ENCODE peak calls at places on chromosomes 6 and 20, in four cellular contexts. U, N, O and M are unnamed samples.

GRCh38 chr20:48556956-48557355 is 270.8 kb downstream of the PREX1 start:
- DNase-seq in U (peak), O (no peak), N (no peak), M (no peak)

GRCh38 chr6:166237611-166238010 is 70.0 kb upstream of the TBXT start:
- DNase-seq in O (no peak), U (peak), N (no peak), M (no peak)

GRCh38 chr6:44735631-44735963 is 348.1 kb downstream of the CDC5L start:
- DNase-seq in U (no peak), N (no peak), O (no peak), M (no peak)

GRCh38 chr20:18496042-18496441 is 983 bp downstream of the RBBP9 start:
- DNase-seq in O (no peak), N (no peak), U (peak), M (no peak)

GRCh38 chr20:36061754-36062153 is 92.8 kb upstream of the EPB41L1 start:
- DNase-seq in U (no peak), O (no peak), N (no peak), M (no peak)

GRCh38 chr6:101117397-101118185 is 236.5 kb upstream of the ASCC3 start:
- DNase-seq in O (no peak), N (no peak), U (peak), M (no peak)

GRCh38 chr6:159880412-159880811 is 10.4 kb upstream of the MAS1 start:
- DNase-seq in N (no peak), U (peak), O (no peak), M (no peak)

GRCh38 chr6:40930555-40930954 is 108.5 kb downstream of the UNC5CL start:
- DNase-seq in N (no peak), U (no peak), O (no peak), M (no peak)

GRCh38 chr6:73710470-73710869 is 14.5 kb downstream of the CD109 start:
- DNase-seq in U (peak), N (no peak), O (no peak), M (no peak)

GRCh38 chr20:57869951-57870315 is 160.1 kb upstream of the PMEPA1 start:
- DNase-seq in N (no peak), O (no peak), U (no peak), M (no peak)

GRCh38 chr6:16659471-16660156 is 101.6 kb downstream of the ATXN1 start:
- DNase-seq in O (no peak), U (no peak), N (no peak), M (no peak)

GRCh38 chr6:4336778-4337442 is 201.5 kb upstream of the ECI2 start:
- DNase-seq in U (no peak), N (no peak), O (no peak), M (no peak)

GRCh38 chr6:67493682-67494081 is 1141.4 kb upstream of the ADGRB3 start:
- DNase-seq in O (no peak), N (no peak), U (no peak), M (no peak)

GRCh38 chr6:25404693-25405169 is 125.6 kb downstream of the CARMIL1 start:
- DNase-seq in U (no peak), O (no peak), N (no peak), M (no peak)

GRCh38 chr20:34285450-34285849 is 17.7 kb downstream of the AHCY start:
- DNase-seq in N (no peak), O (no peak), U (no peak), M (no peak)

GRCh38 chr6:108800510-108800909 is 47.7 kb upstream of the ARMC2 start:
- DNase-seq in O (no peak), N (no peak), U (no peak), M (peak)

GRCh38 chr6:110643175-110643574 is 166.8 kb upstream of the SLC22A16 start:
- DNase-seq in O (no peak), U (no peak), N (no peak), M (no peak)

GRCh38 chr6:107813555-107814194 is 10.4 kb downstream of the SCML4 start:
- DNase-seq in O (no peak), U (no peak), N (no peak), M (no peak)

GRCh38 chr6:8707956-8708772 is 272.8 kb upstream of the SLC35B3 start:
- DNase-seq in N (peak), U (peak), O (no peak), M (peak)

GRCh38 chr6:5997420-5998093 is 9.2 kb downstream of the NRN1 start:
- DNase-seq in U (peak), O (no peak), N (no peak), M (no peak)

GRCh38 chr6:149921361-149921760 is 1.6 kb downstream of the RAET1G start:
- DNase-seq in O (no peak), N (no peak), U (no peak), M (no peak)

GRCh38 chr6:43070028-43070632 is 6.0 kb upstream of the PTK7 start:
- DNase-seq in U (peak), O (no peak), N (peak), M (peak)

GRCh38 chr20:33787253-33787891 is 23.8 kb upstream of the CHMP4B start:
- DNase-seq in U (no peak), O (no peak), N (no peak), M (no peak)

GRCh38 chr6:43763133-43763797 is 6.7 kb upstream of the VEGFA start:
- DNase-seq in U (no peak), O (no peak), N (no peak), M (no peak)

GRCh38 chr6:37550436-37550835 is 50.7 kb upstream of the CCDC167 start:
- DNase-seq in O (no peak), N (no peak), U (no peak), M (no peak)

GRCh38 chr6:149037026-149037734 is 280.3 kb upstream of the TAB2 start:
- DNase-seq in N (no peak), U (peak), O (no peak), M (no peak)

GRCh38 chr20:35698298-35699126 is 640 bp downstream of the NFS1 start:
- DNase-seq in O (no peak), N (no peak), U (peak), M (peak)